ENCODE peak calls at places on chromosome 4, in seven cellular contexts. F is HepG2, O is HCT116, A is endothelial cell of umbilical vein, U is GM12878, T is K562, V is H1. R is an unnamed sample. For H3K9me3, the result is how much of the 10 kb centered on the place peaks cover.

GRCh38 chr4:132328761-132329160 is 820.3 kb upstream of the PCDH10 start:
- DNase-seq in F (no peak), O (no peak), A (no peak), U (no peak), T (no peak), V (no peak), R (no peak)

GRCh38 chr4:70667710-70668535 is 1.6 kb upstream of the JCHAIN start:
- DNase-seq in F (no peak), O (no peak), A (no peak), U (no peak), T (no peak), V (no peak), R (peak)

GRCh38 chr4:122663814-122664610 is 43.1 kb upstream of the IL21 start:
- DNase-seq in F (no peak), O (no peak), A (peak), U (no peak), T (no peak), V (no peak), R (no peak)

GRCh38 chr4:113292371-113293042 is 243.1 kb downstream of the ANK2 start:
- DNase-seq in F (no peak), O (no peak), A (no peak), U (no peak), T (no peak), V (peak), R (no peak)

GRCh38 chr4:83932996-83933395 is 397.1 kb downstream of the GPAT3 start:
- DNase-seq in F (no peak), O (no peak), A (no peak), U (no peak), T (no peak), V (no peak), R (no peak)

GRCh38 chr4:61277785-61278184 is 77.7 kb downstream of the ADGRL3 start:
- DNase-seq in F (no peak), O (no peak), A (no peak), U (no peak), T (no peak), V (no peak), R (no peak)

GRCh38 chr4:53755656-53756055 is 164.4 kb upstream of the LNX1 start:
- DNase-seq in F (no peak), O (no peak), A (no peak), U (no peak), T (no peak), V (no peak), R (no peak)

GRCh38 chr4:26141101-26141830 is 179.5 kb upstream of the RBPJ start:
- DNase-seq in F (no peak), O (no peak), A (no peak), U (no peak), T (no peak), V (no peak), R (peak)

GRCh38 chr4:118226611-118227010 is 126.2 kb downstream of the PRSS12 start:
- DNase-seq in F (no peak), O (no peak), A (no peak), U (no peak), T (no peak), V (no peak), R (no peak)

GRCh38 chr4:3013839-3014350 is 50.5 kb downstream of the GRK4 start:
- DNase-seq in F (peak), O (no peak), A (no peak), U (peak), T (no peak), V (no peak), R (no peak)

GRCh38 chr4:80156410-80156809 is 40.9 kb upstream of the PRDM8 start:
- DNase-seq in F (no peak), O (no peak), A (no peak), U (no peak), T (no peak), V (no peak), R (no peak)

GRCh38 chr4:109410776-109411175 is 22.8 kb upstream of the SEC24B start:
- DNase-seq in F (no peak), O (peak), A (no peak), U (no peak), T (no peak), V (no peak), R (no peak)

GRCh38 chr4:78379991-78380739 is 171.4 kb upstream of the ANXA3 start:
- DNase-seq in F (no peak), O (no peak), A (no peak), U (no peak), T (no peak), V (no peak), R (no peak)

GRCh38 chr4:147942729-147943128 is 210.8 kb downstream of the ARHGAP10 start:
- DNase-seq in F (no peak), O (no peak), A (no peak), U (no peak), T (no peak), V (no peak), R (no peak)

GRCh38 chr4:73308286-73308685 is 49.7 kb upstream of the ANKRD17 start:
- DNase-seq in F (peak), O (no peak), A (peak), U (no peak), T (no peak), V (no peak), R (no peak)

GRCh38 chr4:88457307-88458090 is 580 bp downstream of the HERC5 start:
- DNase-seq in F (no peak), O (peak), A (no peak), U (no peak), T (no peak), V (no peak), R (no peak)

GRCh38 chr4:4524364-4524763 is 17.5 kb downstream of the STX18 start:
- DNase-seq in F (no peak), O (no peak), A (no peak), U (peak), T (no peak), V (no peak), R (no peak)

GRCh38 chr4:89212666-89213381 is 94.8 kb downstream of the GPRIN3 start:
- DNase-seq in F (no peak), O (no peak), A (no peak), U (no peak), T (no peak), V (no peak), R (no peak)

GRCh38 chr4:112377127-112377635 is 80.0 kb downstream of the ALPK1 start:
- DNase-seq in F (no peak), O (no peak), A (no peak), U (no peak), T (no peak), V (no peak), R (no peak)

GRCh38 chr4:80240976-80241375 is 25.5 kb upstream of the FGF5 start:
- DNase-seq in F (no peak), O (no peak), A (no peak), U (peak), T (no peak), V (no peak), R (no peak)

GRCh38 chr4:132982151-132982550 is 166.9 kb upstream of the PCDH10 start:
- DNase-seq in F (no peak), O (no peak), A (peak), U (no peak), T (no peak), V (peak), R (no peak)

GRCh38 chr4:183505556-183506388 is 914 bp downstream of the ING2 start:
- DNase-seq in F (peak), O (peak), A (peak), U (peak), T (peak), V (peak), R (no peak)

GRCh38 chr4:14888790-14889189 is 113.5 kb upstream of the CPEB2 start:
- DNase-seq in F (no peak), O (no peak), A (no peak), U (no peak), T (no peak), V (no peak), R (no peak)

GRCh38 chr4:2868840-2869487 is 25.3 kb downstream of the ADD1 start:
- DNase-seq in F (no peak), O (no peak), A (no peak), U (no peak), T (no peak), V (no peak), R (no peak)

GRCh38 chr4:79331126-79331876 is 5.4 kb upstream of the NAA11 start:
- DNase-seq in F (no peak), O (no peak), A (no peak), U (no peak), T (no peak), V (no peak), R (peak)

GRCh38 chr4:8538703-8539567 is 41.3 kb upstream of the GPR78 start:
- DNase-seq in F (peak), O (peak), A (peak), U (no peak), T (no peak), V (no peak), R (no peak)

GRCh38 chr4:7526929-7527535 is 92.3 kb upstream of the PSAPL1 start:
- DNase-seq in F (no peak), O (no peak), A (no peak), U (no peak), T (no peak), V (no peak), R (no peak)
- TF ChIP-seq EZH2 in F (no peak), O (no peak), A (no peak), U (no peak), T (no peak), V (no peak), R (no peak)

GRCh38 chr4:128858875-128859696 is 49.6 kb downstream of the JADE1 start:
- DNase-seq in F (no peak), O (no peak), A (no peak), U (no peak), T (no peak), V (no peak), R (no peak)
- TF ChIP-seq POLR2AphosphoS5 in F (no peak), O (no peak), A (no peak), U (no peak), T (no peak), V (peak), R (no peak)

DNA sequence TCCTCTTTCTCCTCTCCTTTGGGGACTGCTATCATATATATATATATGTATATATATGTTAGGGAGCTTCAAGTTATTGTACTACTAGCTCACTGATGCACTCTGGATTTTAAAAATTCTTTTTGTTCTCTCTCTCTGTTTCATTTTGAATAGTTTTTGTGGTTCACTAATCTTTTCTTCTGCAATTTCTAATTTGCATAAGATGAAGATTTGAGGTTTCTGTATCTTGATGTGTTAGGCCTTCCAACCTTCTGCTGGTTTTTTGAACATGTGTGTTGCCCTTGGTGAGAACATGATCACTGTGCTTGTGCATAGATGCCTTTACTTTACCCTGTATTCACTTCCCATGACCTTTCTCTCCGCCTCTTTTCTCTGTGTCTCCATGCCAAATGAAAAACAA is 7.8 kb upstream of the ZNF718 start:
- DNase-seq in F (no peak), O (no peak), A (no peak), U (no peak), T (no peak), V (no peak), R (no peak)
- H3K9me3 ChIP-seq in F (half or more), O (under half), A (under half), U (under half), T (under half), V (under half), R (under half)

GRCh38 chr4:189071241-189071640 is 869.4 kb upstream of the FRG1 start:
- DNase-seq in F (no peak), O (no peak), A (no peak), U (no peak), T (no peak), V (no peak), R (no peak)
- TF ChIP-seq EZH2 in F (no peak), O (no peak), A (no peak), U (no peak), T (no peak), V (no peak), R (no peak)

GRCh38 chr4:119725688-119726330 is 97.2 kb upstream of the PDE5A start:
- DNase-seq in F (no peak), O (no peak), A (no peak), U (no peak), T (no peak), V (peak), R (no peak)

GRCh38 chr4:119721878-119722277 is 93.3 kb upstream of the PDE5A start:
- DNase-seq in F (no peak), O (no peak), A (no peak), U (no peak), T (no peak), V (no peak), R (no peak)

GRCh38 chr4:119728185-119728584 is 99.6 kb upstream of the PDE5A start:
- DNase-seq in F (no peak), O (no peak), A (no peak), U (no peak), T (no peak), V (no peak), R (no peak)

GRCh38 chr4:119726505-119726904 is 97.9 kb upstream of the PDE5A start:
- DNase-seq in F (no peak), O (no peak), A (no peak), U (no peak), T (no peak), V (no peak), R (no peak)

DNA sequence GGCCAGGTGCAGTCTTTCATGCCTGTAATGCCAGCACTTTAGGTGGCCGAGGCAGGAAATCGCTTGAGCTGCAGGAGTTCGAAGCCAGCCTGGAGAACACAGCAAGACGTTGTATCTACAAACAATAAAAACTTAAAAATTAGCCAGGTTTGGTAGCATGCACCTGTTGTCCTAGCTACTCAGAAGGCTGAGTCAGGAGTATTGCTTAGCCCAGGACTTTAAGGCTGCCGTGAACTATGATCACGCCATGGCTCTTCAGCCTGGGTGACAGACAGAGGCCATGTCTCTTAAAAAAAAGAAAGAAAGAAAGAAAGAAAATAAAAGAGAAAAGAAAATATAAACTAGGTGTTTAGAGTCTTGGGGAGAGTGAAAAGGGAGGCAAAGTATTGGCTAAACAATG is 96.4 kb upstream of the PDE5A start:
- DNase-seq in F (no peak), O (no peak), A (no peak), U (no peak), T (no peak), V (no peak), R (no peak)
- TF ChIP-seq POLR2AphosphoS5 in F (no peak), O (no peak), A (no peak), U (no peak), T (no peak), V (no peak), R (no peak)

R was measured in SK-N-MC.